ENCODE peak calls at places on chromosomes 3 and 15, in five cellular contexts. One of them, this sample, is unnamed.

GRCh38 chr15:78734441-78735064 is 76.7 kb downstream of the ADAMTS7 start:
- DNase-seq in activated effector memory CD4-positive, alpha-beta T cell treated with Interleukin-2 at 50 U/mL for 16 hours: no peak
- DNase-seq in cardiac septum: peak
- DNase-seq in KBM-7: no peak
- DNase-seq in sciatic nerve: no peak
- DNase-seq in this sample: no peak

GRCh38 chr3:71514621-71515020 is 68.9 kb downstream of the FOXP1 start:
- DNase-seq in activated effector memory CD4-positive, alpha-beta T cell treated with Interleukin-2 at 50 U/mL for 16 hours: no peak
- DNase-seq in cardiac septum: no peak
- DNase-seq in KBM-7: no peak
- DNase-seq in sciatic nerve: no peak
- DNase-seq in this sample: no peak

GRCh38 chr15:73414876-73415275 is 28.1 kb upstream of the REC114 start:
- DNase-seq in activated effector memory CD4-positive, alpha-beta T cell treated with Interleukin-2 at 50 U/mL for 16 hours: no peak
- DNase-seq in cardiac septum: no peak
- DNase-seq in KBM-7: no peak
- DNase-seq in sciatic nerve: no peak
- DNase-seq in this sample: no peak

GRCh38 chr3:133887951-133888703 is 7.6 kb downstream of the RAB6B start:
- DNase-seq in activated effector memory CD4-positive, alpha-beta T cell treated with Interleukin-2 at 50 U/mL for 16 hours: no peak
- DNase-seq in cardiac septum: peak
- DNase-seq in KBM-7: peak
- DNase-seq in sciatic nerve: no peak
- DNase-seq in this sample: no peak

GRCh38 chr15:53693729-53694533 is 65.5 kb downstream of the WDR72 start:
- DNase-seq in activated effector memory CD4-positive, alpha-beta T cell treated with Interleukin-2 at 50 U/mL for 16 hours: no peak
- DNase-seq in cardiac septum: no peak
- DNase-seq in KBM-7: no peak
- DNase-seq in sciatic nerve: peak
- DNase-seq in this sample: no peak

GRCh38 chr15:63598467-63599400 is 1.5 kb downstream of the FBXL22 start:
- DNase-seq in activated effector memory CD4-positive, alpha-beta T cell treated with Interleukin-2 at 50 U/mL for 16 hours: no peak
- DNase-seq in cardiac septum: no peak
- DNase-seq in KBM-7: no peak
- DNase-seq in sciatic nerve: no peak
- DNase-seq in this sample: no peak

GRCh38 chr3:133451309-133451708 is 51.5 kb downstream of the BFSP2 start:
- DNase-seq in activated effector memory CD4-positive, alpha-beta T cell treated with Interleukin-2 at 50 U/mL for 16 hours: no peak
- DNase-seq in cardiac septum: no peak
- DNase-seq in KBM-7: no peak
- DNase-seq in sciatic nerve: no peak
- DNase-seq in this sample: no peak

GRCh38 chr3:175748087-175748732 is 889.1 kb downstream of the NAALADL2 start:
- DNase-seq in activated effector memory CD4-positive, alpha-beta T cell treated with Interleukin-2 at 50 U/mL for 16 hours: no peak
- DNase-seq in cardiac septum: no peak
- DNase-seq in KBM-7: no peak
- DNase-seq in sciatic nerve: no peak
- DNase-seq in this sample: no peak

GRCh38 chr3:190225186-190225692 is 97.0 kb downstream of the CLDN1 start:
- DNase-seq in activated effector memory CD4-positive, alpha-beta T cell treated with Interleukin-2 at 50 U/mL for 16 hours: no peak
- DNase-seq in cardiac septum: no peak
- DNase-seq in KBM-7: peak
- DNase-seq in sciatic nerve: no peak
- DNase-seq in this sample: no peak

GRCh38 chr3:64244011-64244942 is 19.0 kb upstream of the PRICKLE2 start:
- DNase-seq in activated effector memory CD4-positive, alpha-beta T cell treated with Interleukin-2 at 50 U/mL for 16 hours: no peak
- DNase-seq in cardiac septum: no peak
- DNase-seq in KBM-7: peak
- DNase-seq in sciatic nerve: no peak
- DNase-seq in this sample: no peak

GRCh38 chr3:49377483-49377882 is 19.3 kb upstream of the GPX1 start:
- DNase-seq in activated effector memory CD4-positive, alpha-beta T cell treated with Interleukin-2 at 50 U/mL for 16 hours: peak
- DNase-seq in cardiac septum: no peak
- DNase-seq in KBM-7: peak
- DNase-seq in sciatic nerve: no peak
- DNase-seq in this sample: no peak